ENCODE peak calls at places on chromosomes 7 and 10, in seven cellular contexts. F is fibroblast of lung; G is CD8-positive, alpha-beta T cell; S is PC-3; X is neural progenitor cell; N is ascending aorta; T is transverse colon. B is an unnamed sample.

GRCh38 chr10:24858244-24858907 is 94.0 kb downstream of the PRTFDC1 start:
- DNase-seq in G (no peak), X (no peak), F (peak; percentile 52), N (no peak), S (peak; percentile 73), T (no peak), B (no peak)

GRCh38 chr7:27199820-27200760 is at the start of gene HOXA13:
- DNase-seq in S (peak; percentile 92), N (no peak), F (no peak), X (peak; percentile 75), G (no peak), T (peak; percentile 88), B (no peak)

GRCh38 chr7:149284343-149284742 is 22.3 kb downstream of the ZNF783 start:
- DNase-seq in S (no peak), N (no peak), G (peak; percentile 21), X (no peak), F (no peak), T (peak; percentile 18), B (no peak)

GRCh38 chr10:28375399-28376354 is 72.8 kb upstream of the MPP7 start:
- DNase-seq in S (peak; percentile 94), N (no peak), X (no peak), F (peak; percentile 53), T (peak; percentile 34), G (no peak), B (no peak)

GRCh38 chr7:76191783-76192240 is 9.9 kb upstream of the SRRM3 start:
- DNase-seq in N (no peak), F (peak; percentile 27), S (peak; percentile 53), T (no peak), X (peak; percentile 67), G (no peak), B (no peak)

GRCh38 chr7:155733582-155734444 is 78.5 kb downstream of the SHH start:
- DNase-seq in F (no peak), N (no peak), S (no peak), T (no peak), X (no peak), G (no peak), B (no peak)

GRCh38 chr10:43707755-43708154 is 59.1 kb upstream of the ZNF32 start:
- DNase-seq in T (no peak), S (no peak), N (no peak), G (no peak), F (no peak), X (peak; percentile 26), B (no peak)

GRCh38 chr10:117462424-117462792 is 80.1 kb upstream of the EMX2 start:
- DNase-seq in X (peak; percentile 35), G (no peak), N (no peak), F (no peak), T (peak; percentile 17), S (no peak), B (no peak)

GRCh38 chr7:46440186-46440585 is 519.1 kb upstream of the IGFBP3 start:
- DNase-seq in T (no peak), N (no peak), G (no peak), F (no peak), X (no peak), S (peak; percentile 4), B (no peak)

GRCh38 chr10:69361303-69361614 is 55.5 kb downstream of the TACR2 start:
- DNase-seq in F (no peak), S (no peak), X (no peak), N (no peak), G (no peak), T (no peak), B (no peak)

GRCh38 chr10:117271427-117271826 is 30.5 kb downstream of the SLC18A2 start:
- DNase-seq in X (no peak), T (no peak), N (no peak), S (peak; percentile 75), F (no peak), G (no peak), B (no peak)

GRCh38 chr10:132678436-132679216 is 107.3 kb downstream of the NKX6-2 start:
- DNase-seq in F (no peak), X (no peak), G (no peak), N (no peak), S (no peak), T (no peak), B (no peak)

GRCh38 chr7:531777-532176 is 12.1 kb upstream of the PDGFA start:
- DNase-seq in N (no peak), G (no peak), F (no peak), S (no peak), X (no peak), T (no peak), B (no peak)

GRCh38 chr10:59878915-59879314 is 27.4 kb downstream of the CCDC6 start:
- DNase-seq in T (no peak), S (no peak), N (no peak), G (no peak), X (no peak), F (no peak), B (no peak)

GRCh38 chr10:29841724-29842649 is 207.2 kb upstream of the SVIL start:
- DNase-seq in T (peak; percentile 47), N (peak; percentile 49), F (peak; percentile 36), G (no peak), S (peak; percentile 37), X (peak; percentile 16), B (peak; percentile 64)

GRCh38 chr10:49649294-49649693 is 30.2 kb upstream of the C10orf53 start:
- DNase-seq in N (no peak), T (no peak), F (no peak), S (no peak), G (no peak), X (peak; percentile 28), B (no peak)

GRCh38 chr7:138981332-138982203 is at the start of gene KIAA1549:
- DNase-seq in G (no peak), T (peak; percentile 71), X (peak; percentile 92), S (peak; percentile 77), F (peak; percentile 57), N (no peak), B (no peak)

GRCh38 chr10:11250304-11250703 is 232.6 kb downstream of the CELF2 start:
- DNase-seq in S (no peak), N (no peak), G (no peak), T (no peak), X (no peak), F (no peak), B (no peak)

GRCh38 chr10:11253397-11254002 is 235.8 kb downstream of the CELF2 start:
- DNase-seq in G (no peak), X (no peak), T (no peak), S (no peak), N (no peak), F (no peak), B (no peak)

GRCh38 chr10:11256896-11257295 is 239.2 kb downstream of the CELF2 start:
- DNase-seq in G (no peak), F (no peak), S (no peak), N (no peak), T (no peak), X (no peak), B (no peak)

GRCh38 chr10:11255796-11256444 is 238.2 kb downstream of the CELF2 start:
- DNase-seq in N (no peak), X (no peak), F (no peak), T (no peak), S (no peak), G (no peak), B (no peak)

DNA sequence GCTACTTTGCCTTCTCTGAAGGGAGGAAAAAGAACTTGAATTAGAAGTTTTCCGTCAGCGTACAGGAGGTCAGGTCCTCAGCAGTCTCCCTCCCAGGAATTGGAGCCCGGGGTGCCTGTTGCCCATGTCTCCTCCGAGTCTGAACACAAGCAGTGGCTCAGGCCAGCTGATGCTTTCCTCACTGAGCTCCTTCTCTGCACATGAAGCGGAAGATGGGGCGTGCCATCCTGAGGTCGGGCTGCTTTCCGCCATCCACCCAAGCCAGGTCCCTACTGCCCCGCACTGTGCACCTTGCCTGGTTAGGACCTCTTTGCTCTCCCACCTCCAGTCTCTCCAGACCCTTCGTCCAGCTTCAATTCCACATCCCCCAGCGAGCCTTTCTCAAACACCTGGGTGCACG is 237.5 kb downstream of the CELF2 start:
- DNase-seq in S (no peak), G (no peak), F (no peak), N (no peak), X (no peak), T (no peak), B (no peak)
- H3K4me1 ChIP-seq in S (no peaks in the 10 kb centered on the region), G (peaks cover 11% of the 10 kb centered on the region), F (no peaks in the 10 kb centered on the region), N (no peaks in the 10 kb centered on the region), X (no peaks in the 10 kb centered on the region), T (no peaks in the 10 kb centered on the region), B (no peaks in the 10 kb centered on the region)

DNA sequence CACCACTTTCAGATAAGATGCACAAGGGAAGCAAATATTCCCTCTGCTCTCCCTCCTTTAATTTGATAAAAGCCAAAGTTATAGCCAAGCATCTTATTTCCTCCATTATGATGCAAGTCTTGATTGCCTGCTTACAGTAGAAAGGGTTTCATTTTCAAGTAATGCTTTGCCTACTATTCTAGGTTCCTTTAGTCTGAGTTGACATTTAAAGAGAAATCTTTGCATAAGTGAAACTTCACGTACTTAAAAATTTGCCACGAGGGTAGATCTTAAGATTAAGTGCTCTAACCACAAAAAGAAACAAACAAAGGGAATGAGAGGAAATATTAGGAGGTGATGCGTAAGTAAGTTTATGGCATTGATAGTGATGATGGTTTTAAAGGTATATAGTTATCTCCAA is 78.1 kb upstream of the VWDE start:
- DNase-seq in X (no peak), S (no peak), N (no peak), T (no peak), F (peak; percentile 38), G (no peak), B (no peak)
- H3K4me3 ChIP-seq in X (no peak overlapping the region), S (no peak overlapping the region), N (no peak overlapping the region), T (no peak overlapping the region), F (no peak overlapping the region), G (no peak overlapping the region), B (no peak overlapping the region)

GRCh38 chr10:101671453-101671852 is 23.5 kb downstream of the FBXW4 start:
- DNase-seq in G (no peak), S (no peak), F (no peak), X (no peak), T (no peak), N (no peak), B (no peak)

GRCh38 chr10:101672536-101672935 is 22.4 kb downstream of the FBXW4 start:
- DNase-seq in F (no peak), N (no peak), X (no peak), S (no peak), G (no peak), T (no peak), B (no peak)

GRCh38 chr10:101669181-101669580 is 25.8 kb downstream of the FBXW4 start:
- DNase-seq in N (no peak), X (no peak), T (no peak), G (no peak), S (no peak), F (no peak), B (no peak)

GRCh38 chr10:101668566-101668965 is 26.4 kb downstream of the FBXW4 start:
- DNase-seq in G (no peak), S (no peak), X (peak; percentile 24), T (no peak), F (no peak), N (no peak), B (no peak)

DNA sequence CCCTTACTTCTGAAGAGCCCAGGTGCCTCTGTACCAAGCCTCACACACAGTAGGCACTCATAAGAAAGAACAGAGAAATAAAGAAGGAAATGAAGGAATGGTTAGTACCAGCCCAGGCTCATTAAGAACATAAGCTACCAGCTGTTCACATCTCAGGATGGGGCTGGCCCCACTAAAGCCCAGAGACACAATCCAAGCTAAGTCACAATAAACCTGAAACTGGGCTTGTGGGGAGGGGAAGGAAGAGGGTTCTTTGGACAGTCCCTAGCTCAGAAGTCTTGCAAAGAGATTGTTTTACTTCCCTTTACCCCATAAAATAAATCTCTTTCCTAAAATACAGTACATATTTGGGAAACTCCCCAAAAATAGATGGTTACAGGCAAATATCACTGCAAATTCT is 24.3 kb downstream of the FBXW4 start:
- DNase-seq in F (no peak), G (no peak), S (no peak), X (no peak), N (no peak), T (no peak), B (no peak)
- H3K27ac ChIP-seq in F (no peak overlapping the region), G (no peak overlapping the region), S (no peak overlapping the region), X (no peak overlapping the region), N (no peak overlapping the region), T (no peak overlapping the region), B (no peak overlapping the region)

GRCh38 chr10:79186742-79187544 is 118.2 kb downstream of the ZMIZ1 start:
- DNase-seq in G (no peak), S (no peak), X (no peak), T (no peak), N (no peak), F (no peak), B (no peak)
- H3K4me1 ChIP-seq in G (no peaks in the 10 kb centered on the region), S (peaks cover 49% of the 10 kb centered on the region), X (peaks cover 35% of the 10 kb centered on the region), T (peaks cover 53% of the 10 kb centered on the region), N (peaks cover 8% of the 10 kb centered on the region), F (peaks cover 58% of the 10 kb centered on the region), B (peaks cover 50% of the 10 kb centered on the region)

B was measured in thoracic aorta.